ENCODE peak calls at places on chromosomes 12 and 14, in nine cellular contexts. W is aorta, D is astrocyte of the spinal cord, S is NCI-H526, A is esophagus squamous epithelium, H is lung, P is left ventricle myocardium inferior, E is cortex of kidney, Q is hepatic stellate cell. F is an unnamed sample.

GRCh38 chr14:92404938-92405337 is 82.0 kb downstream of the SLC24A4 start:
- DNase-seq in W (no peak), Q (no peak), E (no peak), A (no peak), D (no peak), P (no peak), H (no peak), S (no peak), F (no peak)

GRCh38 chr12:76863005-76863670 is 15.7 kb downstream of the CSRP2 start:
- DNase-seq in H (no peak), P (no peak), E (no peak), W (no peak), A (no peak), D (peak), S (no peak), Q (peak), F (no peak)

GRCh38 chr12:17206553-17206952 is 600.6 kb upstream of the LMO3 start:
- DNase-seq in H (no peak), S (no peak), D (no peak), A (no peak), E (no peak), P (no peak), W (no peak), Q (no peak), F (no peak)

GRCh38 chr12:60201891-60202290 is 606.1 kb downstream of the SLC16A7 start:
- DNase-seq in A (no peak), S (no peak), W (no peak), D (peak), E (no peak), Q (peak), H (no peak), P (no peak), F (no peak)

GRCh38 chr12:92290016-92290685 is 144.5 kb upstream of the BTG1 start:
- DNase-seq in Q (peak), S (no peak), A (no peak), D (peak), H (no peak), W (no peak), E (no peak), P (no peak), F (no peak)

GRCh38 chr12:71551529-71551928 is 111.9 kb downstream of the LGR5 start:
- DNase-seq in S (no peak), Q (no peak), E (no peak), D (peak), P (no peak), H (no peak), W (no peak), A (no peak), F (no peak)

GRCh38 chr14:48341069-48341468 is 665.7 kb upstream of the MDGA2 start:
- DNase-seq in Q (no peak), E (no peak), S (no peak), W (no peak), D (no peak), P (no peak), A (no peak), H (no peak), F (no peak)

GRCh38 chr12:49672351-49673181 is 34.6 kb downstream of the FMNL3 start:
- DNase-seq in Q (no peak), S (no peak), D (no peak), A (no peak), H (no peak), W (no peak), E (no peak), P (no peak), F (no peak)

GRCh38 chr12:77058740-77059139 is 6.6 kb downstream of the E2F7 start:
- DNase-seq in A (no peak), D (peak), E (no peak), P (no peak), S (no peak), H (no peak), W (no peak), Q (no peak), F (no peak)

GRCh38 chr14:75340921-75341320 is 62.3 kb downstream of the FOS start:
- DNase-seq in Q (no peak), E (no peak), S (no peak), A (no peak), D (peak), W (peak), H (peak), P (peak), F (peak)

GRCh38 chr12:106736051-106736957 is 38.2 kb upstream of the RIC8B start:
- DNase-seq in A (no peak), S (no peak), D (no peak), P (no peak), W (no peak), H (no peak), Q (no peak), E (no peak), F (no peak)

GRCh38 chr14:68864301-68864810 is 71.5 kb upstream of the ZFP36L1 start:
- DNase-seq in Q (no peak), H (no peak), W (no peak), P (no peak), S (no peak), E (no peak), D (no peak), A (no peak), F (no peak)

GRCh38 chr12:92784795-92785562 is 82.2 kb downstream of the PLEKHG7 start:
- DNase-seq in P (no peak), S (peak), H (no peak), A (no peak), W (no peak), E (no peak), D (peak), Q (peak), F (no peak)

GRCh38 chr14:38098074-38098846 is 109.4 kb upstream of the SSTR1 start:
- DNase-seq in S (no peak), H (no peak), Q (peak), D (peak), W (no peak), P (no peak), E (no peak), A (no peak), F (no peak)

GRCh38 chr14:105007593-105008264 is 13.2 kb downstream of the CDCA4 start:
- DNase-seq in S (no peak), D (no peak), P (no peak), W (peak), E (no peak), A (no peak), H (no peak), Q (no peak), F (peak)

F was measured in right cardiac atrium.